ENCODE peak calls at places on chromosomes 12 and 14, in six cellular contexts. One of them, this sample, is unnamed.

GRCh38 chr12:64779349-64779974 is 20.3 kb upstream of the GNS start:
- DNase-seq in lower lobe of right lung: no peak
- DNase-seq in ovary: no peak
- DNase-seq in left ventricle myocardium inferior: no peak
- DNase-seq in aorta: no peak
- DNase-seq in uterus: no peak
- DNase-seq in this sample: no peak

GRCh38 chr14:86665975-86666374 is 1136.0 kb downstream of the FLRT2 start:
- DNase-seq in lower lobe of right lung: no peak
- DNase-seq in ovary: no peak
- DNase-seq in left ventricle myocardium inferior: no peak
- DNase-seq in aorta: no peak
- DNase-seq in uterus: no peak
- DNase-seq in this sample: no peak

GRCh38 chr14:60188696-60189095 is 23.5 kb upstream of the DHRS7 start:
- DNase-seq in lower lobe of right lung: no peak
- DNase-seq in ovary: no peak
- DNase-seq in left ventricle myocardium inferior: no peak
- DNase-seq in aorta: no peak
- DNase-seq in uterus: no peak
- DNase-seq in this sample: no peak

GRCh38 chr12:30926243-30927209 is at the start of gene TSPAN11:
- DNase-seq in lower lobe of right lung: no peak
- DNase-seq in ovary: no peak
- DNase-seq in left ventricle myocardium inferior: peak
- DNase-seq in aorta: no peak
- DNase-seq in uterus: no peak
- DNase-seq in this sample: no peak

GRCh38 chr12:120445911-120446909 is at the start of the genes GATC and TRIAP1:
- DNase-seq in lower lobe of right lung: peak
- DNase-seq in ovary: peak
- DNase-seq in left ventricle myocardium inferior: peak
- DNase-seq in aorta: peak
- DNase-seq in uterus: peak
- DNase-seq in this sample: peak

GRCh38 chr14:92692822-92693226 is 55.6 kb downstream of the LGMN start:
- DNase-seq in lower lobe of right lung: peak
- DNase-seq in ovary: peak
- DNase-seq in left ventricle myocardium inferior: peak
- DNase-seq in aorta: peak
- DNase-seq in uterus: peak
- DNase-seq in this sample: peak

GRCh38 chr14:22465201-22465835 is 123.7 kb downstream of the DAD1 start:
- DNase-seq in lower lobe of right lung: no peak
- DNase-seq in ovary: no peak
- DNase-seq in left ventricle myocardium inferior: no peak
- DNase-seq in aorta: no peak
- DNase-seq in uterus: no peak
- DNase-seq in this sample: no peak

GRCh38 chr12:116855744-116856470 is 25.3 kb downstream of the HRK start:
- DNase-seq in lower lobe of right lung: no peak
- DNase-seq in ovary: no peak
- DNase-seq in left ventricle myocardium inferior: no peak
- DNase-seq in aorta: no peak
- DNase-seq in uterus: no peak
- DNase-seq in this sample: no peak

GRCh38 chr12:86122846-86123468 is 133.2 kb downstream of the MGAT4C start:
- DNase-seq in lower lobe of right lung: no peak
- DNase-seq in ovary: no peak
- DNase-seq in left ventricle myocardium inferior: no peak
- DNase-seq in aorta: no peak
- DNase-seq in uterus: no peak
- DNase-seq in this sample: no peak

GRCh38 chr12:64008596-64008995 is 164.1 kb downstream of the SRGAP1 start:
- DNase-seq in lower lobe of right lung: no peak
- DNase-seq in ovary: no peak
- DNase-seq in left ventricle myocardium inferior: no peak
- DNase-seq in aorta: no peak
- DNase-seq in uterus: no peak
- DNase-seq in this sample: no peak

GRCh38 chr12:108310489-108310888 is 28.6 kb downstream of the CMKLR1 start:
- DNase-seq in lower lobe of right lung: no peak
- DNase-seq in ovary: no peak
- DNase-seq in left ventricle myocardium inferior: no peak
- DNase-seq in aorta: no peak
- DNase-seq in uterus: no peak
- DNase-seq in this sample: no peak

GRCh38 chr12:991350-992278 is 591 bp downstream of the ERC1 start:
- DNase-seq in lower lobe of right lung: no peak
- DNase-seq in ovary: peak
- DNase-seq in left ventricle myocardium inferior: no peak
- DNase-seq in aorta: no peak
- DNase-seq in uterus: peak
- DNase-seq in this sample: no peak

GRCh38 chr14:101024686-101025085 is 121.2 kb upstream of the RTL1 start:
- DNase-seq in lower lobe of right lung: no peak
- DNase-seq in ovary: peak
- DNase-seq in left ventricle myocardium inferior: no peak
- DNase-seq in aorta: no peak
- DNase-seq in uterus: peak
- DNase-seq in this sample: no peak

GRCh38 chr14:99643343-99643742 is 1.6 kb upstream of the HHIPL1 start:
- DNase-seq in lower lobe of right lung: no peak
- DNase-seq in ovary: no peak
- DNase-seq in left ventricle myocardium inferior: no peak
- DNase-seq in aorta: no peak
- DNase-seq in uterus: no peak
- DNase-seq in this sample: no peak

GRCh38 chr12:42636993-42637392 is 47.4 kb upstream of the PRICKLE1 start:
- DNase-seq in lower lobe of right lung: no peak
- DNase-seq in ovary: no peak
- DNase-seq in left ventricle myocardium inferior: no peak
- DNase-seq in aorta: no peak
- DNase-seq in uterus: no peak
- DNase-seq in this sample: no peak

GRCh38 chr14:76293923-76294322 is 82.0 kb upstream of the ESRRB start:
- DNase-seq in lower lobe of right lung: no peak
- DNase-seq in ovary: no peak
- DNase-seq in left ventricle myocardium inferior: no peak
- DNase-seq in aorta: no peak
- DNase-seq in uterus: no peak
- DNase-seq in this sample: peak

GRCh38 chr12:71503579-71504470 is 64.2 kb downstream of the LGR5 start:
- DNase-seq in lower lobe of right lung: no peak
- DNase-seq in ovary: no peak
- DNase-seq in left ventricle myocardium inferior: no peak
- DNase-seq in aorta: no peak
- DNase-seq in uterus: no peak
- DNase-seq in this sample: no peak

GRCh38 chr14:90507428-90507827 is 110.6 kb downstream of the CALM1 start:
- DNase-seq in lower lobe of right lung: no peak
- DNase-seq in ovary: no peak
- DNase-seq in left ventricle myocardium inferior: no peak
- DNase-seq in aorta: no peak
- DNase-seq in uterus: no peak
- DNase-seq in this sample: no peak

GRCh38 chr14:87896393-87897380 is 96.3 kb downstream of the GALC start:
- DNase-seq in lower lobe of right lung: no peak
- DNase-seq in ovary: no peak
- DNase-seq in left ventricle myocardium inferior: no peak
- DNase-seq in aorta: no peak
- DNase-seq in uterus: no peak
- DNase-seq in this sample: no peak

DNA sequence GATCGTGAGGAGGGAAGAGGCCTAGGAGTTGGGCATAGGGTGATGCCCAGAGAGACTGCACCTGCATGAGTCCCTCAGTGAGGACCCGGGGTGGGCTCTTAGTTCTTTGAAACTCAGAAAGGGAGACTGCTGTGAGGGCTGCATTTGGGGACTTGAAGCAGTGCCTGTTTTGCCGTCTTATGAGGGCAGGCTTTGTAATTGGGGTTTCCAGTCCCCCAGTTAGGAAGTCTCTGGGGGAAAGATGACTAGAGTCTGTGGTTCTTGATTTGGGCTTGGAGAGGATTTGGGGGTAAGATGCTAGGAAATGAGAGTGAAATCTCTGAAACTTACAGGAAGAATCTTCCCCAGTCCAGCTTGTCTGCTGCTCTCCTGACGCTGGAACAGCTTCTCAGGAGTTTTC is 99.6 kb downstream of the ARF6 start:
- DNase-seq in lower lobe of right lung: no peak
- DNase-seq in ovary: no peak
- DNase-seq in left ventricle myocardium inferior: no peak
- DNase-seq in aorta: no peak
- DNase-seq in uterus: no peak
- DNase-seq in this sample: no peak
- H3K27ac ChIP-seq in lower lobe of right lung: no peak
- H3K27ac ChIP-seq in ovary: no peak
- H3K27ac ChIP-seq in left ventricle myocardium inferior: no peak
- H3K27ac ChIP-seq in aorta: no peak
- H3K27ac ChIP-seq in uterus: no peak
- H3K27ac ChIP-seq in this sample: no peak

GRCh38 chr14:105529506-105530445 is 3.4 kb downstream of the TMEM121 start:
- DNase-seq in lower lobe of right lung: peak
- DNase-seq in ovary: no peak
- DNase-seq in left ventricle myocardium inferior: no peak
- DNase-seq in aorta: no peak
- DNase-seq in uterus: no peak
- DNase-seq in this sample: peak
- H3K27ac ChIP-seq in lower lobe of right lung: peak
- H3K27ac ChIP-seq in ovary: no peak
- H3K27ac ChIP-seq in left ventricle myocardium inferior: no peak
- H3K27ac ChIP-seq in aorta: no peak
- H3K27ac ChIP-seq in uterus: no peak
- H3K27ac ChIP-seq in this sample: no peak

GRCh38 chr12:119245904-119246494 is 67.3 kb downstream of the HSPB8 start:
- DNase-seq in lower lobe of right lung: no peak
- DNase-seq in ovary: peak
- DNase-seq in left ventricle myocardium inferior: no peak
- DNase-seq in aorta: no peak
- DNase-seq in uterus: no peak
- DNase-seq in this sample: no peak
- H3K27ac ChIP-seq in lower lobe of right lung: no peak
- H3K27ac ChIP-seq in ovary: no peak
- H3K27ac ChIP-seq in left ventricle myocardium inferior: peak
- H3K27ac ChIP-seq in aorta: peak
- H3K27ac ChIP-seq in uterus: no peak
- H3K27ac ChIP-seq in this sample: no peak

DNA sequence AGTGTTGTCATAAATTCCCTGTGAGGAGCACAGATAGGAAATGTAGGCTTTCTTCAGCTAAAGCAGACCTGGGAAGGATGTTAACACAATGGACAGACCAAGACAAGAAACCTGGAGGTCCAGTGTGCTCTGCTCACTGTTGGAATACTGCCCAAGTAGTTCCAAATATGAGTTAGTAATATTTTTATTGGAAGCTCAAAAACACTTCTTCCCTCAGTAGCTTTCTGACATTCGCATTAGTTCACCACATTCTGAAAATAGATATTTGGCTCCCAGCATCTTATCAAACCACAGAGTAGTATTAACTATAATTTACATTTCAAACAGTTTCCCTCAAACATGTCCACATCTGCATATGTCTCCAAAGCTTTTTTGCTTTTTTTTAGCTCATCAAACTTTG is 74.8 kb upstream of the PYGL start:
- DNase-seq in lower lobe of right lung: no peak
- DNase-seq in ovary: no peak
- DNase-seq in left ventricle myocardium inferior: no peak
- DNase-seq in aorta: no peak
- DNase-seq in uterus: no peak
- DNase-seq in this sample: no peak
- H3K27ac ChIP-seq in lower lobe of right lung: no peak
- H3K27ac ChIP-seq in ovary: no peak
- H3K27ac ChIP-seq in left ventricle myocardium inferior: peak
- H3K27ac ChIP-seq in aorta: no peak
- H3K27ac ChIP-seq in uterus: no peak
- H3K27ac ChIP-seq in this sample: no peak

DNA sequence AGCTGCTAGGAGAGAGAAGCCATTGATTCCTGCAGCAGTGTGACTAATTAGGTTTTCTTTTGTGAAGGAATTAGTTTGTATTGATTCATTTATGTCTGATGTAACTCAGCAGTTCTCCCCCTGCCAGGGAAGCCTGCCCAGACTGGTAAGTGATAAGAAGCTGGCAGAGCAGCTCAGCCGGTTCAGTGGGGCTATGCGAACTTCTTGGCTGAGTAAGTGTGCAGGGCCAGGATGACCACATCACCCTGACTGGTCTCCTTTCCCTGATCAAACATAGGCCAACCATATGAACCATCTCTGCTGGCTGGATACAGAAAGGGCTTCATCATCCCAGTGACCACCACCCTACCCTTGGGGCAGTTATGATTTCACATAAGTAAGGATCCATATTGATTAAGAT is 107.1 kb upstream of the CCDC196 start:
- DNase-seq in lower lobe of right lung: no peak
- DNase-seq in ovary: no peak
- DNase-seq in left ventricle myocardium inferior: peak
- DNase-seq in aorta: no peak
- DNase-seq in uterus: no peak
- DNase-seq in this sample: peak
- H3K27ac ChIP-seq in lower lobe of right lung: no peak
- H3K27ac ChIP-seq in ovary: no peak
- H3K27ac ChIP-seq in left ventricle myocardium inferior: no peak
- H3K27ac ChIP-seq in aorta: no peak
- H3K27ac ChIP-seq in uterus: no peak
- H3K27ac ChIP-seq in this sample: no peak

GRCh38 chr12:126608607-126609175 is 1543.5 kb downstream of the AACS start:
- DNase-seq in lower lobe of right lung: no peak
- DNase-seq in ovary: no peak
- DNase-seq in left ventricle myocardium inferior: no peak
- DNase-seq in aorta: no peak
- DNase-seq in uterus: no peak
- DNase-seq in this sample: no peak
- H3K27ac ChIP-seq in lower lobe of right lung: no peak
- H3K27ac ChIP-seq in ovary: no peak
- H3K27ac ChIP-seq in left ventricle myocardium inferior: no peak
- H3K27ac ChIP-seq in aorta: no peak
- H3K27ac ChIP-seq in uterus: no peak
- H3K27ac ChIP-seq in this sample: no peak

GRCh38 chr14:103627073-103628025 is 1.7 kb upstream of the KLC1 start:
- DNase-seq in lower lobe of right lung: no peak
- DNase-seq in ovary: no peak
- DNase-seq in left ventricle myocardium inferior: no peak
- DNase-seq in aorta: no peak
- DNase-seq in uterus: no peak
- DNase-seq in this sample: no peak
- H3K27ac ChIP-seq in lower lobe of right lung: peak
- H3K27ac ChIP-seq in ovary: peak
- H3K27ac ChIP-seq in left ventricle myocardium inferior: peak
- H3K27ac ChIP-seq in aorta: peak
- H3K27ac ChIP-seq in uterus: peak
- H3K27ac ChIP-seq in this sample: peak

GRCh38 chr14:24075485-24076301 is 4.3 kb downstream of the CPNE6 start:
- DNase-seq in lower lobe of right lung: no peak
- DNase-seq in ovary: no peak
- DNase-seq in left ventricle myocardium inferior: no peak
- DNase-seq in aorta: no peak
- DNase-seq in uterus: no peak
- DNase-seq in this sample: no peak
- H3K27ac ChIP-seq in lower lobe of right lung: no peak
- H3K27ac ChIP-seq in ovary: no peak
- H3K27ac ChIP-seq in left ventricle myocardium inferior: no peak
- H3K27ac ChIP-seq in aorta: no peak
- H3K27ac ChIP-seq in uterus: no peak
- H3K27ac ChIP-seq in this sample: no peak

This sample was measured in pancreas.